ENCODE peak calls at places on chromosomes 12 and 14, in six cellular contexts. R is neural progenitor cell, I is foreskin fibroblast, N is neural crest cell, Y is A549, K is coronary artery. E is an unnamed sample.

GRCh38 chr14:99522025-99522401 is 40.8 kb downstream of the CCNK start:
- DNase-seq in R (no peak), K (no peak), N (no peak), I (no peak), Y (no peak), E (no peak)

GRCh38 chr12:76299536-76300296 is 48.5 kb downstream of the BBS10 start:
- DNase-seq in R (peak; percentile 66), Y (peak; percentile 33), N (no peak), K (no peak), I (no peak), E (no peak)

GRCh38 chr14:68789798-68790655 is 2.8 kb downstream of the ZFP36L1 start:
- DNase-seq in R (peak; percentile 26), Y (no peak), N (peak; percentile 23), I (peak; percentile 59), K (peak; percentile 77), E (no peak)

GRCh38 chr14:50351016-50351415 is 38.9 kb downstream of the DMAC2L start:
- DNase-seq in I (peak; percentile 35), R (no peak), Y (no peak), K (no peak), N (no peak), E (no peak)

GRCh38 chr12:87196329-87196728 is 832.9 kb downstream of the C12orf50 start:
- DNase-seq in I (no peak), N (no peak), R (no peak), K (no peak), Y (no peak), E (no peak)

GRCh38 chr12:46698003-46698402 is 127.8 kb downstream of the SLC38A4 start:
- DNase-seq in I (no peak), K (no peak), Y (no peak), N (no peak), R (no peak), E (no peak)

GRCh38 chr14:91708795-91709194 is 23.1 kb downstream of the CATSPERB start:
- DNase-seq in R (no peak), K (no peak), I (no peak), N (no peak), Y (no peak), E (no peak)

GRCh38 chr14:25009891-25010290 is 40.1 kb downstream of the STXBP6 start:
- DNase-seq in K (no peak), Y (no peak), N (no peak), R (peak; percentile 6), I (peak; percentile 37), E (no peak)

GRCh38 chr14:63893701-63894458 is 41.1 kb downstream of the SYNE2 start:
- DNase-seq in Y (no peak), I (peak; percentile 80), N (no peak), K (peak; percentile 84), R (peak; percentile 34), E (no peak)

GRCh38 chr14:55743551-55743950 is 163.5 kb downstream of the KTN1 start:
- DNase-seq in I (no peak), N (no peak), K (no peak), Y (no peak), R (no peak), E (no peak)

GRCh38 chr12:45730842-45731336 is 1.4 kb downstream of the ARID2 start:
- DNase-seq in I (peak; percentile 41), K (no peak), Y (no peak), N (no peak), R (no peak), E (peak; percentile 20)

GRCh38 chr12:57216931-57217871 is 607 bp downstream of the NXPH4 start:
- DNase-seq in N (no peak), R (no peak), I (peak; percentile 63), K (no peak), Y (peak; percentile 32), E (no peak)

GRCh38 chr14:68637106-68638021 is 155.5 kb downstream of the ZFP36L1 start:
- DNase-seq in R (no peak), I (peak; percentile 78), N (no peak), Y (no peak), K (no peak), E (no peak)

GRCh38 chr14:22555573-22556011 is 33.4 kb downstream of the DAD1 start:
- DNase-seq in R (no peak), I (no peak), Y (no peak), N (no peak), K (no peak), E (no peak)

GRCh38 chr12:104643921-104644669 is 187.3 kb downstream of the CHST11 start:
- DNase-seq in N (no peak), R (no peak), I (no peak), Y (no peak), K (no peak), E (no peak)

GRCh38 chr14:63922696-63923421 is 70.1 kb downstream of the SYNE2 start:
- DNase-seq in K (no peak), R (no peak), I (no peak), Y (peak; percentile 52), N (no peak), E (no peak)

GRCh38 chr12:753401-754237 is 1.2 kb downstream of the WNK1 start:
- DNase-seq in I (peak; percentile 46), K (peak; percentile 84), R (peak; percentile 57), Y (no peak), N (peak; percentile 33), E (peak; percentile 28)
- TF ChIP-seq CTCF in I (no peak), K (no peak), R (peak; percentile 5), Y (no peak), N (peak; percentile 19), E (no peak)

DNA sequence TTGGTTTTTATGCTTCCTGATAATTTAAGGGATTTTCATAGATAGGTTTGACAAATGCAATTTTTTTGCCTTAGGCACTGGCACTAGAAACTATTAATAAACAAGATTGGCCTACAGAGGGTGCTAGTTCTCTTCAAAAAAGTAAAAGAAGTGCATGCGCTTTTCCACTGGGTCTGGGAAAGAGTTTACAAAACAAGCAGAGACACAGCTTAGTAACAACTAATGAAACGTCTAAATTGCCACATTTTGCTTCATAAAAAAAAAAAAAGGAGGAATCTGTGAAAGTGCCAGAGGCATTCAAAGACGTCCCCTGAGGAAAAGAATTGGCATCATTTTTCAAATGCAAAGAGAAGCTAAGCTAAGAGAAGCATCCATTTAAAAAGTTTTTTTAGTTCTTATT is 58.3 kb upstream of the EEA1 start:
- DNase-seq in N (peak; percentile 6), Y (peak; percentile 61), R (peak; percentile 74), I (peak; percentile 83), K (no peak), E (peak; percentile 14)
- TF ChIP-seq CTCF in N (peak; percentile 83), Y (peak; percentile 74), R (peak; percentile 80), I (peak; percentile 28), K (peak; percentile 13), E (peak; percentile 65)

GRCh38 chr12:124680863-124681778 is 113.7 kb upstream of the NCOR2 start:
- DNase-seq in I (peak; percentile 96), R (peak; percentile 63), Y (peak; percentile 98), N (peak; percentile 53), K (no peak), E (no peak)
- TF ChIP-seq CTCF in I (peak; percentile 17), R (peak; percentile 45), Y (peak; percentile 44), N (peak; percentile 33), K (no peak), E (no peak)

GRCh38 chr12:131989021-131989420 is 39.3 kb downstream of the EP400 start:
- DNase-seq in R (no peak), I (no peak), N (no peak), Y (no peak), K (no peak), E (no peak)

GRCh38 chr12:131991816-131992430 is 42.2 kb downstream of the EP400 start:
- DNase-seq in Y (no peak), R (no peak), I (no peak), N (no peak), K (no peak), E (no peak)

GRCh38 chr12:131990980-131991305 is 41.2 kb downstream of the EP400 start:
- DNase-seq in R (no peak), K (no peak), N (no peak), Y (no peak), I (no peak), E (no peak)

GRCh38 chr12:131988054-131988796 is 38.5 kb downstream of the EP400 start:
- DNase-seq in N (no peak), R (peak; percentile 19), I (no peak), Y (no peak), K (no peak), E (no peak)

GRCh38 chr12:131990066-131990979 is 40.6 kb downstream of the EP400 start:
- DNase-seq in R (peak; percentile 89), N (no peak), I (no peak), K (no peak), Y (no peak), E (no peak)
- TF ChIP-seq CTCF in R (no peak), N (no peak), I (no peak), K (no peak), Y (no peak), E (no peak)

GRCh38 chr14:93984987-93985410 is 8.6 kb upstream of the ASB2 start:
- DNase-seq in N (peak; percentile 49), Y (peak; percentile 76), R (peak; percentile 65), I (peak; percentile 52), K (no peak), E (peak; percentile 49)
- TF ChIP-seq CTCF in N (peak; percentile 54), Y (peak; percentile 24), R (peak; percentile 64), I (peak; percentile 47), K (no peak), E (no peak)

GRCh38 chr12:24631691-24632090 is 317.2 kb downstream of the BCAT1 start:
- DNase-seq in I (peak; percentile 4), K (no peak), N (no peak), R (no peak), Y (no peak), E (no peak)

GRCh38 chr12:24625103-24625502 is 323.8 kb downstream of the BCAT1 start:
- DNase-seq in Y (no peak), K (no peak), I (no peak), N (no peak), R (no peak), E (no peak)

GRCh38 chr12:24630446-24630845 is 318.5 kb downstream of the BCAT1 start:
- DNase-seq in R (peak; percentile 8), N (no peak), I (no peak), K (no peak), Y (no peak), E (no peak)
- TF ChIP-seq CTCF in R (peak; percentile 45), N (no peak), I (no peak), K (no peak), Y (no peak), E (no peak)

E was measured in endothelial cell.